ENCODE peak calls at places on chromosomes 1 and 21, in seven cellular contexts. O is GF-D8; M is GM04503; J is K562; S is naive thymus-derived CD8-positive, alpha-beta T cell; N is stimulated activated CD8-positive, alpha-beta memory T cell treated with anti-CD3 and anti-CD28 coated beads, Interleukin-4, amount 100 ng/mL, for 48 hours; A is NCI-H2081. V is an unnamed sample.

GRCh38 chr1:27527857-27528700 is 38.1 kb upstream of the WASF2 start:
- DNase-seq in S (peak; percentile 69), O (no peak), A (peak; percentile 95), M (no peak), J (no peak), N (peak; percentile 45), V (peak; percentile 88)

GRCh38 chr1:85865183-85865582 is 156.9 kb upstream of the ZNHIT6 start:
- DNase-seq in J (no peak), S (no peak), N (no peak), M (peak; percentile 45), O (no peak), A (no peak), V (no peak)

GRCh38 chr1:230610589-230610988 is 31.7 kb upstream of the COG2 start:
- DNase-seq in O (no peak), S (no peak), N (no peak), J (no peak), A (no peak), M (no peak), V (no peak)

GRCh38 chr1:39128959-39129358 is 75.5 kb upstream of the MACF1 start:
- DNase-seq in N (no peak), S (no peak), O (no peak), A (peak; percentile 31), J (no peak), M (no peak), V (no peak)

GRCh38 chr1:10459185-10459584 is 9.4 kb downstream of the CORT start:
- DNase-seq in N (no peak), S (no peak), A (no peak), M (peak; percentile 42), J (peak; percentile 91), O (no peak), V (peak; percentile 23)

GRCh38 chr1:185813401-185813979 is 79.3 kb downstream of the HMCN1 start:
- DNase-seq in A (peak; percentile 59), N (no peak), M (no peak), O (no peak), J (peak; percentile 69), S (peak; percentile 16), V (peak; percentile 58)

GRCh38 chr21:17597680-17598079 is 15.0 kb downstream of the BTG3 start:
- DNase-seq in N (no peak), O (no peak), J (no peak), A (no peak), M (no peak), S (no peak), V (no peak)

GRCh38 chr1:224433671-224434446 is 738 bp downstream of the WDR26 start:
- DNase-seq in O (no peak), J (peak; percentile 55), A (peak; percentile 45), S (peak; percentile 60), M (no peak), N (peak; percentile 52), V (peak; percentile 16)

GRCh38 chr21:42038826-42039425 is 28.8 kb upstream of the ZBTB21 start:
- DNase-seq in O (no peak), J (no peak), A (no peak), M (peak; percentile 34), N (no peak), S (no peak), V (no peak)

GRCh38 chr21:44993321-44994015 is 53.6 kb downstream of the SLX9 start:
- DNase-seq in S (no peak), N (no peak), J (no peak), M (no peak), O (no peak), A (no peak), V (no peak)

GRCh38 chr1:184970691-184971161 is 3.6 kb downstream of the NIBAN1 start:
- DNase-seq in N (no peak), M (no peak), O (no peak), S (no peak), J (no peak), A (no peak), V (no peak)

GRCh38 chr21:41636636-41637625 is 129.0 kb upstream of the TMPRSS2 start:
- DNase-seq in J (no peak), M (no peak), N (no peak), A (no peak), O (no peak), S (no peak), V (no peak)

GRCh38 chr1:216499581-216500272 is 76.5 kb upstream of the USH2A start:
- DNase-seq in J (no peak), N (no peak), A (no peak), O (no peak), S (no peak), M (no peak), V (peak; percentile 5)

GRCh38 chr1:38005195-38006007 is at the start of gene FHL3:
- DNase-seq in S (peak; percentile 22), J (peak; percentile 96), A (peak; percentile 59), N (peak; percentile 68), O (peak; percentile 40), M (no peak), V (peak; percentile 52)

GRCh38 chr1:61077676-61078521 is 4.5 kb upstream of the NFIA start:
- DNase-seq in M (peak; percentile 100), N (peak; percentile 91), O (no peak), J (peak; percentile 99), S (peak; percentile 97), A (peak; percentile 99), V (peak; percentile 98)

GRCh38 chr1:53949651-53950050 is 3.5 kb downstream of the LRRC42 start:
- DNase-seq in M (no peak), N (no peak), A (peak; percentile 51), J (no peak), S (no peak), O (no peak), V (no peak)

GRCh38 chr1:245621589-245621988 is 466.8 kb downstream of the KIF26B start:
- DNase-seq in S (no peak), A (peak; percentile 90), O (no peak), N (no peak), M (no peak), J (peak; percentile 30), V (peak; percentile 21)

GRCh38 chr21:40631201-40631600 is 215.8 kb downstream of the DSCAM start:
- DNase-seq in J (no peak), N (no peak), M (no peak), S (no peak), O (no peak), A (no peak), V (no peak)

GRCh38 chr1:3070654-3071506 is 1.9 kb downstream of the PRDM16 start:
- DNase-seq in J (no peak), A (no peak), O (no peak), M (no peak), S (no peak), N (no peak), V (no peak)

GRCh38 chr1:244316407-244316806 is 135.3 kb downstream of the ADSS2 start:
- DNase-seq in M (no peak), N (no peak), A (no peak), S (no peak), J (no peak), O (no peak), V (no peak)

GRCh38 chr1:116910379-116911165 is 856 bp downstream of the PTGFRN start:
- DNase-seq in A (peak; percentile 21), M (no peak), S (peak; percentile 44), O (no peak), J (peak; percentile 58), N (peak; percentile 63), V (peak; percentile 72)

GRCh38 chr21:46555678-46556077 is 49.2 kb downstream of the S100B start:
- DNase-seq in N (no peak), S (no peak), M (no peak), A (no peak), O (no peak), J (no peak), V (no peak)

GRCh38 chr21:16908087-16908486 is 604.8 kb upstream of the CXADR start:
- DNase-seq in S (no peak), A (no peak), J (no peak), N (no peak), M (peak; percentile 16), O (no peak), V (no peak)

GRCh38 chr21:38477241-38477640 is 21.0 kb downstream of the ERG start:
- DNase-seq in M (no peak), A (no peak), S (no peak), N (no peak), J (no peak), O (no peak), V (no peak)

GRCh38 chr1:207626972-207627337 is 18.0 kb upstream of the CR1L start:
- DNase-seq in J (no peak), O (no peak), S (no peak), A (no peak), M (no peak), N (no peak), V (no peak)

GRCh38 chr1:63612564-63612963 is 19.4 kb downstream of the PGM1 start:
- DNase-seq in N (no peak), J (no peak), A (no peak), O (no peak), M (no peak), S (no peak), V (no peak)

GRCh38 chr1:47460456-47460855 is 22.6 kb downstream of the FOXD2 start:
- DNase-seq in A (no peak), M (no peak), O (no peak), J (no peak), N (no peak), S (no peak), V (no peak)

GRCh38 chr21:35400233-35400939 is 351.3 kb upstream of the RUNX1 start:
- DNase-seq in A (peak; percentile 64), S (peak; percentile 69), O (peak; percentile 80), N (no peak), M (no peak), J (peak; percentile 79), V (peak; percentile 95)

GRCh38 chr21:8998946-8999681 is 1522.3 kb upstream of the TPTE start:
- DNase-seq in A (no peak), S (no peak), J (peak; percentile 48), O (no peak), M (no peak), N (no peak), V (peak; percentile 91)

GRCh38 chr1:119075614-119076013 is 64.8 kb downstream of the WARS2 start:
- DNase-seq in N (no peak), S (no peak), J (no peak), M (peak; percentile 85), A (no peak), O (no peak), V (no peak)

GRCh38 chr1:235326719-235327558 is 1.0 kb downstream of the ARID4B start:
- DNase-seq in M (no peak), N (peak; percentile 72), S (peak; percentile 73), A (peak; percentile 56), O (peak; percentile 24), J (peak; percentile 78), V (peak; percentile 54)

GRCh38 chr1:65209005-65209885 is 61.2 kb downstream of the AK4 start:
- DNase-seq in O (peak; percentile 12), J (peak; percentile 78), N (no peak), S (peak; percentile 22), M (no peak), A (peak; percentile 21), V (peak; percentile 38)

GRCh38 chr1:41672173-41672572 is 187.7 kb upstream of the EDN2 start:
- DNase-seq in N (no peak), M (no peak), O (no peak), J (peak; percentile 9), A (no peak), S (no peak), V (peak; percentile 40)

GRCh38 chr1:6481820-6482471 is 9.5 kb downstream of the PLEKHG5 start:
- DNase-seq in O (no peak), A (no peak), M (no peak), S (no peak), N (no peak), J (no peak), V (no peak)

GRCh38 chr1:117802546-117803257 is 126.7 kb downstream of the GDAP2 start:
- DNase-seq in J (no peak), N (no peak), M (no peak), O (no peak), A (no peak), S (no peak), V (no peak)

GRCh38 chr1:44707112-44707881 is 23.7 kb downstream of the RNU5D-1 start:
- DNase-seq in N (no peak), J (no peak), A (no peak), S (no peak), M (peak; percentile 85), O (no peak), V (peak; percentile 28)

GRCh38 chr1:182080955-182081582 is 19.6 kb upstream of the ZNF648 start:
- DNase-seq in N (peak; percentile 39), M (peak; percentile 5), A (peak; percentile 38), S (peak; percentile 33), J (peak; percentile 58), O (peak; percentile 24), V (peak; percentile 45)